ENCODE peak calls at places on chromosomes 5 and 9, in six cellular contexts. One of them, this sample, is unnamed.

GRCh38 chr5:147483961-147484707 is 25.7 kb downstream of the DPYSL3 start:
- DNase-seq in fibroblast of lung: peak; percentile 97
- DNase-seq in brain microvascular endothelial cell: peak; percentile 58
- DNase-seq in breast epithelium: peak; percentile 39
- DNase-seq in cardiac muscle cell: no peak
- DNase-seq in HAP-1: peak; percentile 16
- DNase-seq in this sample: peak; percentile 22

GRCh38 chr5:1923766-1924165 is 41.0 kb upstream of the IRX4 start:
- DNase-seq in HAP-1: no peak
- DNase-seq in fibroblast of lung: no peak
- DNase-seq in cardiac muscle cell: no peak
- DNase-seq in brain microvascular endothelial cell: no peak
- DNase-seq in breast epithelium: no peak
- DNase-seq in this sample: no peak

GRCh38 chr9:130112244-130113151 is 58.8 kb downstream of the GPR107 start:
- DNase-seq in cardiac muscle cell: no peak
- DNase-seq in brain microvascular endothelial cell: peak; percentile 33
- DNase-seq in fibroblast of lung: no peak
- DNase-seq in HAP-1: no peak
- DNase-seq in breast epithelium: no peak
- DNase-seq in this sample: no peak

GRCh38 chr5:176415240-176416122 is 858 bp downstream of the CLTB start:
- DNase-seq in breast epithelium: peak; percentile 75
- DNase-seq in fibroblast of lung: peak; percentile 45
- DNase-seq in brain microvascular endothelial cell: peak; percentile 42
- DNase-seq in cardiac muscle cell: peak; percentile 39
- DNase-seq in HAP-1: peak; percentile 62
- DNase-seq in this sample: no peak

GRCh38 chr9:995192-995591 is 18.7 kb downstream of the DMRT3 start:
- DNase-seq in fibroblast of lung: no peak
- DNase-seq in cardiac muscle cell: no peak
- DNase-seq in brain microvascular endothelial cell: no peak
- DNase-seq in HAP-1: no peak
- DNase-seq in breast epithelium: no peak
- DNase-seq in this sample: no peak

GRCh38 chr5:105146867-105147266 is 1584.3 kb upstream of the NUDT12 start:
- DNase-seq in fibroblast of lung: peak; percentile 22
- DNase-seq in breast epithelium: no peak
- DNase-seq in cardiac muscle cell: no peak
- DNase-seq in HAP-1: no peak
- DNase-seq in brain microvascular endothelial cell: no peak
- DNase-seq in this sample: no peak

GRCh38 chr5:10489810-10490426 is 48.2 kb downstream of the ROPN1L start:
- DNase-seq in brain microvascular endothelial cell: no peak
- DNase-seq in fibroblast of lung: peak; percentile 24
- DNase-seq in cardiac muscle cell: no peak
- DNase-seq in breast epithelium: no peak
- DNase-seq in HAP-1: no peak
- DNase-seq in this sample: no peak

GRCh38 chr5:134502259-134502658 is 23.2 kb upstream of the JADE2 start:
- DNase-seq in HAP-1: no peak
- DNase-seq in breast epithelium: no peak
- DNase-seq in brain microvascular endothelial cell: no peak
- DNase-seq in fibroblast of lung: no peak
- DNase-seq in cardiac muscle cell: no peak
- DNase-seq in this sample: no peak

GRCh38 chr9:88973281-88974045 is 17.8 kb upstream of the S1PR3 start:
- DNase-seq in cardiac muscle cell: no peak
- DNase-seq in fibroblast of lung: no peak
- DNase-seq in breast epithelium: peak; percentile 2
- DNase-seq in brain microvascular endothelial cell: no peak
- DNase-seq in HAP-1: peak; percentile 20
- DNase-seq in this sample: no peak

GRCh38 chr9:133700861-133701320 is 37.3 kb downstream of the SARDH start:
- DNase-seq in brain microvascular endothelial cell: no peak
- DNase-seq in fibroblast of lung: no peak
- DNase-seq in breast epithelium: no peak
- DNase-seq in cardiac muscle cell: no peak
- DNase-seq in HAP-1: no peak
- DNase-seq in this sample: no peak

GRCh38 chr5:57386958-57387357 is 95.7 kb downstream of the ACTBL2 start:
- DNase-seq in cardiac muscle cell: peak; percentile 79
- DNase-seq in breast epithelium: no peak
- DNase-seq in fibroblast of lung: peak; percentile 66
- DNase-seq in brain microvascular endothelial cell: peak; percentile 34
- DNase-seq in HAP-1: no peak
- DNase-seq in this sample: no peak

GRCh38 chr9:35733109-35733541 is 659 bp downstream of the CREB3 start:
- DNase-seq in HAP-1: peak; percentile 76
- DNase-seq in cardiac muscle cell: peak; percentile 54
- DNase-seq in breast epithelium: no peak
- DNase-seq in brain microvascular endothelial cell: peak; percentile 52
- DNase-seq in fibroblast of lung: peak; percentile 51
- DNase-seq in this sample: no peak

GRCh38 chr9:119443179-119443578 is 73.9 kb upstream of the BRINP1 start:
- DNase-seq in fibroblast of lung: no peak
- DNase-seq in HAP-1: no peak
- DNase-seq in breast epithelium: no peak
- DNase-seq in cardiac muscle cell: no peak
- DNase-seq in brain microvascular endothelial cell: no peak
- DNase-seq in this sample: no peak

GRCh38 chr9:19371942-19372341 is 8.1 kb downstream of the RPS6 start:
- DNase-seq in brain microvascular endothelial cell: no peak
- DNase-seq in breast epithelium: no peak
- DNase-seq in cardiac muscle cell: no peak
- DNase-seq in HAP-1: peak; percentile 22
- DNase-seq in fibroblast of lung: no peak
- DNase-seq in this sample: no peak

GRCh38 chr9:123039617-123040219 is 6.3 kb downstream of the GPR21 start:
- DNase-seq in breast epithelium: no peak
- DNase-seq in fibroblast of lung: no peak
- DNase-seq in cardiac muscle cell: no peak
- DNase-seq in HAP-1: no peak
- DNase-seq in brain microvascular endothelial cell: no peak
- DNase-seq in this sample: no peak

GRCh38 chr9:84828101-84828500 is 158.6 kb downstream of the NTRK2 start:
- DNase-seq in HAP-1: no peak
- DNase-seq in breast epithelium: no peak
- DNase-seq in cardiac muscle cell: no peak
- DNase-seq in brain microvascular endothelial cell: no peak
- DNase-seq in fibroblast of lung: no peak
- DNase-seq in this sample: no peak

GRCh38 chr9:104276709-104277245 is 182.7 kb downstream of the SMC2 start:
- DNase-seq in brain microvascular endothelial cell: peak; percentile 76
- DNase-seq in cardiac muscle cell: no peak
- DNase-seq in breast epithelium: no peak
- DNase-seq in HAP-1: no peak
- DNase-seq in fibroblast of lung: no peak
- DNase-seq in this sample: no peak

GRCh38 chr9:130689937-130690700 is 3.5 kb upstream of the EXOSC2 start:
- DNase-seq in breast epithelium: peak; percentile 85
- DNase-seq in cardiac muscle cell: peak; percentile 82
- DNase-seq in brain microvascular endothelial cell: peak; percentile 71
- DNase-seq in HAP-1: peak; percentile 81
- DNase-seq in fibroblast of lung: peak; percentile 99
- DNase-seq in this sample: no peak

GRCh38 chr9:3434594-3434993 is 91.2 kb downstream of the RFX3 start:
- DNase-seq in HAP-1: no peak
- DNase-seq in fibroblast of lung: peak; percentile 93
- DNase-seq in cardiac muscle cell: no peak
- DNase-seq in brain microvascular endothelial cell: no peak
- DNase-seq in breast epithelium: no peak
- DNase-seq in this sample: no peak

GRCh38 chr5:58887311-58887710 is 304.4 kb downstream of the RAB3C start:
- DNase-seq in breast epithelium: no peak
- DNase-seq in fibroblast of lung: no peak
- DNase-seq in HAP-1: no peak
- DNase-seq in cardiac muscle cell: no peak
- DNase-seq in brain microvascular endothelial cell: no peak
- DNase-seq in this sample: no peak

GRCh38 chr9:130833324-130833990 is 1.6 kb upstream of the ABL1 start:
- DNase-seq in HAP-1: no peak
- DNase-seq in fibroblast of lung: peak; percentile 56
- DNase-seq in cardiac muscle cell: no peak
- DNase-seq in brain microvascular endothelial cell: no peak
- DNase-seq in breast epithelium: no peak
- DNase-seq in this sample: no peak

GRCh38 chr9:134314039-134314949 is 12.0 kb upstream of the RXRA start:
- DNase-seq in breast epithelium: no peak
- DNase-seq in fibroblast of lung: no peak
- DNase-seq in cardiac muscle cell: no peak
- DNase-seq in HAP-1: no peak
- DNase-seq in brain microvascular endothelial cell: no peak
- DNase-seq in this sample: no peak

GRCh38 chr9:76684213-76684612 is 80.0 kb upstream of the PCA3 start:
- DNase-seq in HAP-1: no peak
- DNase-seq in breast epithelium: no peak
- DNase-seq in brain microvascular endothelial cell: no peak
- DNase-seq in fibroblast of lung: no peak
- DNase-seq in cardiac muscle cell: no peak
- DNase-seq in this sample: no peak

GRCh38 chr5:148730272-148730954 is 76.1 kb upstream of the HTR4 start:
- DNase-seq in fibroblast of lung: no peak
- DNase-seq in breast epithelium: no peak
- DNase-seq in brain microvascular endothelial cell: peak; percentile 56
- DNase-seq in cardiac muscle cell: no peak
- DNase-seq in HAP-1: no peak
- DNase-seq in this sample: no peak

GRCh38 chr5:139207302-139208000 is 9.3 kb upstream of the SIL1 start:
- DNase-seq in cardiac muscle cell: no peak
- DNase-seq in breast epithelium: no peak
- DNase-seq in fibroblast of lung: no peak
- DNase-seq in HAP-1: no peak
- DNase-seq in brain microvascular endothelial cell: no peak
- DNase-seq in this sample: no peak

GRCh38 chr5:137570070-137570469 is 70.9 kb upstream of the SPOCK1 start:
- DNase-seq in brain microvascular endothelial cell: no peak
- DNase-seq in breast epithelium: no peak
- DNase-seq in fibroblast of lung: no peak
- DNase-seq in HAP-1: no peak
- DNase-seq in cardiac muscle cell: no peak
- DNase-seq in this sample: no peak

GRCh38 chr5:181243521-181244307 is at the start of gene RACK1:
- DNase-seq in brain microvascular endothelial cell: peak; percentile 88
- DNase-seq in cardiac muscle cell: peak; percentile 93
- DNase-seq in breast epithelium: peak; percentile 80
- DNase-seq in HAP-1: peak; percentile 92
- DNase-seq in fibroblast of lung: peak; percentile 92
- DNase-seq in this sample: peak; percentile 85

GRCh38 chr9:77585335-77585786 is 62.8 kb downstream of the GNA14 start:
- DNase-seq in breast epithelium: no peak
- DNase-seq in HAP-1: no peak
- DNase-seq in fibroblast of lung: no peak
- DNase-seq in cardiac muscle cell: no peak
- DNase-seq in brain microvascular endothelial cell: no peak
- DNase-seq in this sample: no peak

GRCh38 chr5:124648902-124649467 is 97.5 kb downstream of the ZNF608 start:
- DNase-seq in cardiac muscle cell: no peak
- DNase-seq in breast epithelium: no peak
- DNase-seq in HAP-1: no peak
- DNase-seq in brain microvascular endothelial cell: no peak
- DNase-seq in fibroblast of lung: no peak
- DNase-seq in this sample: no peak

GRCh38 chr5:136332213-136332612 is 33.1 kb downstream of the TRPC7 start:
- DNase-seq in cardiac muscle cell: no peak
- DNase-seq in breast epithelium: no peak
- DNase-seq in brain microvascular endothelial cell: no peak
- DNase-seq in HAP-1: no peak
- DNase-seq in fibroblast of lung: no peak
- DNase-seq in this sample: no peak
- H3K27me3 ChIP-seq in cardiac muscle cell: peaks cover 3% of the 10 kb centered on the region
- H3K27me3 ChIP-seq in breast epithelium: no peaks in the 10 kb centered on the region
- H3K27me3 ChIP-seq in brain microvascular endothelial cell: no peaks in the 10 kb centered on the region
- H3K27me3 ChIP-seq in HAP-1: no peaks in the 10 kb centered on the region
- H3K27me3 ChIP-seq in fibroblast of lung: no peaks in the 10 kb centered on the region
- H3K27me3 ChIP-seq in this sample: no peaks in the 10 kb centered on the region

GRCh38 chr5:55645304-55645703 is 66.8 kb downstream of the SLC38A9 start:
- DNase-seq in breast epithelium: no peak
- DNase-seq in cardiac muscle cell: no peak
- DNase-seq in HAP-1: no peak
- DNase-seq in fibroblast of lung: peak; percentile 88
- DNase-seq in brain microvascular endothelial cell: no peak
- DNase-seq in this sample: no peak

GRCh38 chr5:55649963-55650362 is 62.2 kb downstream of the SLC38A9 start:
- DNase-seq in fibroblast of lung: no peak
- DNase-seq in breast epithelium: no peak
- DNase-seq in brain microvascular endothelial cell: no peak
- DNase-seq in cardiac muscle cell: no peak
- DNase-seq in HAP-1: no peak
- DNase-seq in this sample: no peak

DNA sequence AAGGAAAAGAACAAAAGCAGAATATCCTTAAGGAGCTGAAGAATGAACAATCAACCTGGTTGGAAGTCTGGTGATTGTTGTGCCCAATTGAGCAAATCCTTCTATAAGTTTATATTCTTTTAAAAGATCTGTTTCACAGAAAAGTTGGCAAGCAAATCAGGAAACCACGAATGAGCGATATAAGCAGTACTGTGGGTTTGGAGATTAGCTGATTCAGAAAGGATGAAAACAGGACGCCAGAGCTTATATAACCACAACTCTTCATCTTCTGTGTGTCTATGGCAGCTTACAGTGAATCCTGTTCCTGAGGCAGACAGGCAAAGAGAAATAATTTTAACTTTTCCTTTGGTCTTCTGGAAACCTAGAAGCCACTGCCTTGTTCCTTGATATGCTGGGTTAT is 61.7 kb downstream of the SLC38A9 start:
- DNase-seq in fibroblast of lung: peak; percentile 51
- DNase-seq in brain microvascular endothelial cell: no peak
- DNase-seq in cardiac muscle cell: no peak
- DNase-seq in breast epithelium: no peak
- DNase-seq in HAP-1: no peak
- DNase-seq in this sample: no peak
- H3K36me3 ChIP-seq in fibroblast of lung: no peaks in the 10 kb centered on the region
- H3K36me3 ChIP-seq in brain microvascular endothelial cell: no peaks in the 10 kb centered on the region
- H3K36me3 ChIP-seq in cardiac muscle cell: peaks cover 8% of the 10 kb centered on the region
- H3K36me3 ChIP-seq in breast epithelium: no peaks in the 10 kb centered on the region
- H3K36me3 ChIP-seq in HAP-1: no peaks in the 10 kb centered on the region
- H3K36me3 ChIP-seq in this sample: no peaks in the 10 kb centered on the region

DNA sequence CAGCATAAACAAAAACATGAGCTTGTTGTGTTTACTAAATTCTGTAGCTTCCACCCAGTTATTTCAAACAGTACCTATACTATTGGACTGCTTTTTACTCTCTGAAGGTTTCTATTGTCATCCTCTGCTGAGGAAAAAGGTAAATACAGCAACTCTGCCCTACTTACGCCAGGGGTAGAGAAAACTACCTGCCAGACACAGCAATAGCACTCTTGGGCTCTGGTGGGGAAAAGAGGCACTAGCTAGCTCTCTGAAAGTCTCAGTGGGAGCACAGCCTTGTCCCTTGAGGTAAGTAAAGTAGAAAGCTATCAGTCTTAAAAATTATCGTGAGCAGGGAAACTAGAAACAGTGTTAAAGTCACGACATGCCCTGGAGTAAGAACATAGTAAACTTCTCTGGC is 3.7 kb downstream of the HCN1 start:
- DNase-seq in cardiac muscle cell: no peak
- DNase-seq in fibroblast of lung: no peak
- DNase-seq in breast epithelium: no peak
- DNase-seq in brain microvascular endothelial cell: no peak
- DNase-seq in HAP-1: no peak
- DNase-seq in this sample: no peak
- H3K27me3 ChIP-seq in cardiac muscle cell: no peaks in the 10 kb centered on the region
- H3K27me3 ChIP-seq in fibroblast of lung: no peaks in the 10 kb centered on the region
- H3K27me3 ChIP-seq in breast epithelium: no peaks in the 10 kb centered on the region
- H3K27me3 ChIP-seq in brain microvascular endothelial cell: peaks cover 9% of the 10 kb centered on the region
- H3K27me3 ChIP-seq in HAP-1: no peaks in the 10 kb centered on the region
- H3K27me3 ChIP-seq in this sample: no peaks in the 10 kb centered on the region

GRCh38 chr5:141861194-141861593 is 17.0 kb downstream of the PCDH1 start:
- DNase-seq in brain microvascular endothelial cell: no peak
- DNase-seq in fibroblast of lung: no peak
- DNase-seq in cardiac muscle cell: no peak
- DNase-seq in breast epithelium: no peak
- DNase-seq in HAP-1: no peak
- DNase-seq in this sample: no peak
- H3K36me3 ChIP-seq in brain microvascular endothelial cell: no peaks in the 10 kb centered on the region
- H3K36me3 ChIP-seq in fibroblast of lung: no peaks in the 10 kb centered on the region
- H3K36me3 ChIP-seq in cardiac muscle cell: no peaks in the 10 kb centered on the region
- H3K36me3 ChIP-seq in breast epithelium: no peaks in the 10 kb centered on the region
- H3K36me3 ChIP-seq in HAP-1: peaks cover 18% of the 10 kb centered on the region
- H3K36me3 ChIP-seq in this sample: peaks cover 3% of the 10 kb centered on the region